ENCODE peak calls at places on chromosomes 5 and 9, in six cellular contexts. R is CD4-positive, alpha-beta memory T cell; B is neural progenitor cell; E is suprapubic skin; T is H1; Z is transverse colon. O is an unnamed sample. For H3K27me3, the result is how much of the 10 kb centered on the place peaks cover.

GRCh38 chr5:177098772-177099152 is 12.0 kb downstream of the FGFR4 start:
- DNase-seq in T (no peak), E (no peak), Z (no peak), B (no peak), R (no peak), O (no peak)

GRCh38 chr9:133426011-133426410 is 3.8 kb downstream of the ADAMTS13 start:
- DNase-seq in Z (peak), R (no peak), B (no peak), T (no peak), E (no peak), O (no peak)

GRCh38 chr9:98108540-98109031 is 10.4 kb downstream of the TRIM14 start:
- DNase-seq in E (peak), Z (no peak), B (no peak), T (no peak), R (peak), O (no peak)

GRCh38 chr5:10220253-10220652 is 29.4 kb downstream of the ATPSCKMT start:
- DNase-seq in T (no peak), B (peak), E (no peak), R (no peak), Z (no peak), O (no peak)

GRCh38 chr9:113598451-113598850 is 134.9 kb downstream of the RGS3 start:
- DNase-seq in T (no peak), R (no peak), B (no peak), Z (no peak), E (no peak), O (no peak)

GRCh38 chr9:129084087-129084486 is 3.2 kb downstream of the DOLPP1 start:
- DNase-seq in B (no peak), E (no peak), Z (peak), R (no peak), T (no peak), O (no peak)

GRCh38 chr5:104088876-104089778 is 526.5 kb upstream of the NUDT12 start:
- DNase-seq in E (no peak), Z (no peak), B (no peak), R (no peak), T (no peak), O (no peak)

GRCh38 chr5:76787237-76787636 is 31.6 kb upstream of the F2RL1 start:
- DNase-seq in Z (no peak), T (no peak), R (no peak), E (no peak), B (no peak), O (no peak)

GRCh38 chr5:120464627-120465280 is 654 bp downstream of the PRR16 start:
- DNase-seq in B (peak), E (peak), Z (peak), R (no peak), T (no peak), O (no peak)

GRCh38 chr5:178461426-178461730 is 128.8 kb downstream of the COL23A1 start:
- DNase-seq in Z (no peak), T (no peak), R (no peak), E (no peak), B (no peak), O (no peak)
- H3K27me3 ChIP-seq in Z (under half), T (under half), R (under half), E (under half), B (under half), O (under half)

GRCh38 chr5:34416501-34417008 is 239.6 kb upstream of the RAI14 start:
- DNase-seq in B (no peak), E (no peak), R (no peak), Z (no peak), T (no peak), O (no peak)
- H3K27me3 ChIP-seq in B (under half), E (under half), R (under half), Z (under half), T (under half), O (under half)

GRCh38 chr5:169012471-169012870 is 288.5 kb downstream of the SLIT3 start:
- DNase-seq in B (no peak), Z (no peak), T (no peak), E (no peak), R (no peak), O (no peak)

GRCh38 chr5:169011009-169011408 is 289.9 kb downstream of the SLIT3 start:
- DNase-seq in E (no peak), B (no peak), Z (no peak), R (no peak), T (no peak), O (no peak)

GRCh38 chr5:169009171-169009570 is 291.8 kb downstream of the SLIT3 start:
- DNase-seq in T (no peak), R (no peak), B (no peak), E (no peak), Z (no peak), O (no peak)

GRCh38 chr5:169013208-169013728 is 287.7 kb downstream of the SLIT3 start:
- DNase-seq in Z (no peak), T (peak), E (no peak), B (no peak), R (no peak), O (no peak)

DNA sequence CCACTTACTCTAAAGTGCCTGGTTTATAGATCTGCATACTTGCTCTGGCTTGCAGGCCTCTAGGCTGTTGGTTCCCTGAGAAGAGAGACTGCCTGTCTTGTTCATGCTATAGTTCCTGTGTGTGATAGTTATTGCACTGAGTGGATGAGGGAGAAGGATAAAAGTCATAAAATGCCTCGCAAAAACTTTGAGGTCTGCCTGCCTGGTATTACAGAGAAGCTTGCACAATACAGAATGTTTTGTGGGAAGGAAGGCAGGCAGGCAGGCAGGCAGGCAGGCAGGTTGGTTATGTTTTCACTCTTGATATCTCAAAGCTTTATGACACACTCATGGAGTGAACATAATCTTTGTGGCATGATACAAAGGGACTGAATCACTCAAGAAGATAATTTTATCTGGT is 287.1 kb downstream of the SLIT3 start:
- DNase-seq in B (no peak), R (no peak), Z (no peak), T (no peak), E (no peak), O (no peak)
- H3K27me3 ChIP-seq in B (under half), R (under half), Z (under half), T (under half), E (under half), O (under half)

GRCh38 chr9:135714242-135715055 is 12.5 kb downstream of the KCNT1 start:
- DNase-seq in Z (no peak), E (no peak), T (peak), R (no peak), B (peak), O (no peak)
- H3K27me3 ChIP-seq in Z (half or more), E (half or more), T (under half), R (under half), B (under half), O (under half)

O was measured in esophagus squamous epithelium.